ENCODE peak calls at places on chromosomes 5 and 9, in nine cellular contexts. P is T-helper 22 cell; C is cardiac fibroblast; J is activated CD4-positive, alpha-beta T cell treated with anti-CD3 and anti-CD28 coated beads, Interleukin-2, amount 10 ng/mL, durations not matched to agents 7 days and 5 days; S is neuronal stem cell; Q is non-pigmented ciliary epithelial cell; G is iris pigment epithelial cell; A is fibroblast of lung; U is pancreas. F is an unnamed sample.

GRCh38 chr9:6870149-6870548 is 112.4 kb downstream of the KDM4C start:
- DNase-seq in P (no peak), C (no peak), J (no peak), S (no peak), Q (no peak), G (no peak), A (no peak), U (no peak), F (no peak)

GRCh38 chr5:102971693-102972293 is 148.1 kb downstream of the GIN1 start:
- DNase-seq in P (no peak), C (peak), J (no peak), S (no peak), Q (peak), G (peak), A (peak), U (no peak), F (peak)

GRCh38 chr5:178357127-178357526 is 124.5 kb upstream of the PHYKPL start:
- DNase-seq in P (no peak), C (no peak), J (no peak), S (peak), Q (no peak), G (no peak), A (no peak), U (no peak), F (no peak)

GRCh38 chr5:140020601-140021177 is 22.4 kb downstream of the NRG2 start:
- DNase-seq in P (no peak), C (peak), J (no peak), S (no peak), Q (no peak), G (no peak), A (no peak), U (no peak), F (no peak)

GRCh38 chr5:82164109-82164956 is 113.8 kb downstream of the RPS23 start:
- DNase-seq in P (no peak), C (peak), J (no peak), S (no peak), Q (peak), G (peak), A (peak), U (no peak), F (peak)

GRCh38 chr9:137301086-137301947 is 754 bp downstream of the NRARP start:
- DNase-seq in P (no peak), C (peak), J (no peak), S (peak), Q (no peak), G (peak), A (peak), U (peak), F (peak)

GRCh38 chr9:109440117-109440515 is 58.0 kb downstream of the PTPN3 start:
- DNase-seq in P (no peak), C (no peak), J (no peak), S (no peak), Q (no peak), G (no peak), A (no peak), U (peak), F (no peak)

GRCh38 chr5:154506716-154507080 is 28.7 kb upstream of the HAND1 start:
- DNase-seq in P (no peak), C (no peak), J (no peak), S (no peak), Q (no peak), G (no peak), A (no peak), U (no peak), F (no peak)

GRCh38 chr9:93886911-93887310 is 68.2 kb downstream of the BARX1 start:
- DNase-seq in P (no peak), C (no peak), J (no peak), S (no peak), Q (no peak), G (no peak), A (no peak), U (peak), F (no peak)

GRCh38 chr9:135971106-135971766 is 10.1 kb upstream of the UBAC1 start:
- DNase-seq in P (no peak), C (no peak), J (no peak), S (no peak), Q (no peak), G (no peak), A (no peak), U (no peak), F (no peak)

GRCh38 chr5:179223528-179223927 is 121.7 kb downstream of the ADAMTS2 start:
- DNase-seq in P (no peak), C (no peak), J (no peak), S (no peak), Q (no peak), G (no peak), A (no peak), U (no peak), F (no peak)

GRCh38 chr9:87455407-87455806 is 42.3 kb upstream of the DAPK1 start:
- DNase-seq in P (no peak), C (no peak), J (no peak), S (no peak), Q (no peak), G (no peak), A (no peak), U (no peak), F (no peak)

GRCh38 chr9:131562032-131562959 is 17.0 kb downstream of the PRRT1B start:
- DNase-seq in P (no peak), C (peak), J (no peak), S (no peak), Q (no peak), G (peak), A (no peak), U (no peak), F (no peak)

GRCh38 chr9:98625728-98626127 is 83.0 kb downstream of the GABBR2 start:
- DNase-seq in P (no peak), C (no peak), J (no peak), S (no peak), Q (no peak), G (no peak), A (no peak), U (no peak), F (no peak)

GRCh38 chr5:149665416-149666163 is 64.5 kb upstream of the PPARGC1B start:
- DNase-seq in P (no peak), C (no peak), J (no peak), S (no peak), Q (no peak), G (no peak), A (no peak), U (no peak), F (no peak)

GRCh38 chr5:124444147-124444775 is 302.2 kb downstream of the ZNF608 start:
- DNase-seq in P (no peak), C (no peak), J (no peak), S (no peak), Q (no peak), G (no peak), A (no peak), U (no peak), F (no peak)

GRCh38 chr5:98258939-98259338 is 514.5 kb upstream of the RGMB start:
- DNase-seq in P (no peak), C (no peak), J (no peak), S (no peak), Q (no peak), G (no peak), A (no peak), U (no peak), F (no peak)

GRCh38 chr9:113649054-113649453 is 185.5 kb downstream of the RGS3 start:
- DNase-seq in P (no peak), C (peak), J (no peak), S (no peak), Q (no peak), G (no peak), A (peak), U (no peak), F (peak)

GRCh38 chr9:129894106-129894823 is 59.0 kb downstream of the USP20 start:
- DNase-seq in P (peak), C (no peak), J (peak), S (no peak), Q (no peak), G (no peak), A (no peak), U (no peak), F (no peak)

GRCh38 chr9:112061152-112061740 is 113.9 kb downstream of the SUSD1 start:
- DNase-seq in P (no peak), C (peak), J (peak), S (no peak), Q (peak), G (peak), A (peak), U (no peak), F (peak)

GRCh38 chr5:150640311-150641005 is at the start of gene SYNPO:
- DNase-seq in P (no peak), C (peak), J (no peak), S (no peak), Q (peak), G (peak), A (peak), U (peak), F (peak)

GRCh38 chr5:926416-927171 is 33.9 kb downstream of the TRIP13 start:
- DNase-seq in P (no peak), C (peak), J (peak), S (peak), Q (no peak), G (peak), A (peak), U (peak), F (peak)

GRCh38 chr5:115695290-115695689 is 69.5 kb upstream of the TMED7 start:
- DNase-seq in P (no peak), C (no peak), J (no peak), S (no peak), Q (no peak), G (no peak), A (peak), U (no peak), F (no peak)

GRCh38 chr5:6544561-6544935 is 88.3 kb downstream of the NSUN2 start:
- DNase-seq in P (no peak), C (no peak), J (no peak), S (no peak), Q (no peak), G (no peak), A (no peak), U (no peak), F (no peak)

GRCh38 chr5:108858959-108859358 is 111.3 kb downstream of the FER start:
- DNase-seq in P (no peak), C (peak), J (no peak), S (no peak), Q (no peak), G (peak), A (peak), U (no peak), F (peak)

GRCh38 chr9:101176384-101176783 is 147.9 kb downstream of the PLPPR1 start:
- DNase-seq in P (no peak), C (no peak), J (no peak), S (no peak), Q (no peak), G (no peak), A (no peak), U (no peak), F (no peak)

GRCh38 chr9:88458716-88459115 is 70.5 kb downstream of the SPIN1 start:
- DNase-seq in P (no peak), C (peak), J (no peak), S (no peak), Q (peak), G (peak), A (peak), U (no peak), F (no peak)